ENCODE peak calls at places on chromosomes 2 and 18, in nine cellular contexts. One of them, this sample, is unnamed.

GRCh38 chr2:231925303-231926179 is 655 bp downstream of the NPPC start:
- DNase-seq in heart right ventricle: peak
- DNase-seq in mucosa of descending colon: peak
- DNase-seq in AG10803: peak
- DNase-seq in GM12865: peak
- DNase-seq in esophagus squamous epithelium: no peak
- DNase-seq in choroid plexus epithelial cell: peak
- DNase-seq in breast epithelium: peak
- DNase-seq in cardiac fibroblast: peak
- DNase-seq in this sample: peak

GRCh38 chr2:150587547-150588209 is 100.2 kb upstream of the RND3 start:
- DNase-seq in heart right ventricle: no peak
- DNase-seq in mucosa of descending colon: no peak
- DNase-seq in AG10803: peak
- DNase-seq in GM12865: no peak
- DNase-seq in esophagus squamous epithelium: no peak
- DNase-seq in choroid plexus epithelial cell: peak
- DNase-seq in breast epithelium: no peak
- DNase-seq in cardiac fibroblast: peak
- DNase-seq in this sample: no peak

GRCh38 chr2:36572054-36572751 is 25.8 kb downstream of the FEZ2 start:
- DNase-seq in heart right ventricle: no peak
- DNase-seq in mucosa of descending colon: no peak
- DNase-seq in AG10803: no peak
- DNase-seq in GM12865: no peak
- DNase-seq in esophagus squamous epithelium: no peak
- DNase-seq in choroid plexus epithelial cell: no peak
- DNase-seq in breast epithelium: no peak
- DNase-seq in cardiac fibroblast: no peak
- DNase-seq in this sample: no peak

GRCh38 chr2:84924173-84925106 is 19.0 kb downstream of the TMSB10 start:
- DNase-seq in heart right ventricle: peak
- DNase-seq in mucosa of descending colon: peak
- DNase-seq in AG10803: peak
- DNase-seq in GM12865: peak
- DNase-seq in esophagus squamous epithelium: no peak
- DNase-seq in choroid plexus epithelial cell: peak
- DNase-seq in breast epithelium: no peak
- DNase-seq in cardiac fibroblast: peak
- DNase-seq in this sample: no peak

GRCh38 chr2:231331533-231331932 is 64.0 kb upstream of the B3GNT7 start:
- DNase-seq in heart right ventricle: no peak
- DNase-seq in mucosa of descending colon: no peak
- DNase-seq in AG10803: no peak
- DNase-seq in GM12865: no peak
- DNase-seq in esophagus squamous epithelium: no peak
- DNase-seq in choroid plexus epithelial cell: no peak
- DNase-seq in breast epithelium: no peak
- DNase-seq in cardiac fibroblast: no peak
- DNase-seq in this sample: no peak

GRCh38 chr2:150410809-150411208 is 76.7 kb downstream of the RND3 start:
- DNase-seq in heart right ventricle: no peak
- DNase-seq in mucosa of descending colon: no peak
- DNase-seq in AG10803: peak
- DNase-seq in GM12865: no peak
- DNase-seq in esophagus squamous epithelium: no peak
- DNase-seq in choroid plexus epithelial cell: peak
- DNase-seq in breast epithelium: no peak
- DNase-seq in cardiac fibroblast: peak
- DNase-seq in this sample: peak

GRCh38 chr2:127275356-127275755 is 18.6 kb downstream of the ERCC3 start:
- DNase-seq in heart right ventricle: no peak
- DNase-seq in mucosa of descending colon: no peak
- DNase-seq in AG10803: no peak
- DNase-seq in GM12865: no peak
- DNase-seq in esophagus squamous epithelium: no peak
- DNase-seq in choroid plexus epithelial cell: no peak
- DNase-seq in breast epithelium: no peak
- DNase-seq in cardiac fibroblast: no peak
- DNase-seq in this sample: no peak

GRCh38 chr2:3368261-3368722 is 9.3 kb downstream of the EIPR1 start:
- DNase-seq in heart right ventricle: no peak
- DNase-seq in mucosa of descending colon: no peak
- DNase-seq in AG10803: no peak
- DNase-seq in GM12865: no peak
- DNase-seq in esophagus squamous epithelium: no peak
- DNase-seq in choroid plexus epithelial cell: no peak
- DNase-seq in breast epithelium: no peak
- DNase-seq in cardiac fibroblast: no peak
- DNase-seq in this sample: no peak

GRCh38 chr18:9477509-9477908 is 2.2 kb downstream of the RALBP1 start:
- DNase-seq in heart right ventricle: no peak
- DNase-seq in mucosa of descending colon: no peak
- DNase-seq in AG10803: no peak
- DNase-seq in GM12865: no peak
- DNase-seq in esophagus squamous epithelium: no peak
- DNase-seq in choroid plexus epithelial cell: no peak
- DNase-seq in breast epithelium: no peak
- DNase-seq in cardiac fibroblast: no peak
- DNase-seq in this sample: no peak
- H3K4me3 ChIP-seq in heart right ventricle: no peak
- H3K4me3 ChIP-seq in mucosa of descending colon: no peak
- H3K4me3 ChIP-seq in AG10803: no peak
- H3K4me3 ChIP-seq in GM12865: no peak
- H3K4me3 ChIP-seq in esophagus squamous epithelium: no peak
- H3K4me3 ChIP-seq in choroid plexus epithelial cell: no peak
- H3K4me3 ChIP-seq in breast epithelium: no peak
- H3K4me3 ChIP-seq in cardiac fibroblast: no peak
- H3K4me3 ChIP-seq in this sample: no peak

DNA sequence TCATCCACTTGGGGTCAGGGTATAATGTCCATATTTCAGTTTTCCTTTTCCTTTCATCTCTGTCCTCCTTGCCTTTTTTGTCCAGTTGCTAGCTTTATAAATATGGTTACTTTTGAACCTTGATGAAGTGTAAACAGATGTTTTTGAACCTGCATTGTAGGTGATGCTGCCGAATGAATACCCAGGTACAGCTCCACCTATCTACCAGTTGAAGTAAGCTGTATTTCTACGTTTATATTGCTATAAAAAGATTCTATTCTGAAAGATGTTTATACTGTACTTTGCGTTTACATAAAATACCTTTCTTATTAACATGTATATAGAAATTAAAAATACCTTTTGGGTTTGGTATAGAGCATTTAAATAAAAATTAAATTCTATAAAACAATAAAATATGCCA is 2.2 kb downstream of the IMPACT start:
- DNase-seq in heart right ventricle: no peak
- DNase-seq in mucosa of descending colon: no peak
- DNase-seq in AG10803: no peak
- DNase-seq in GM12865: no peak
- DNase-seq in esophagus squamous epithelium: no peak
- DNase-seq in choroid plexus epithelial cell: no peak
- DNase-seq in breast epithelium: no peak
- DNase-seq in cardiac fibroblast: no peak
- DNase-seq in this sample: no peak
- TF ChIP-seq CTCF in heart right ventricle: no peak
- TF ChIP-seq CTCF in mucosa of descending colon: no peak
- TF ChIP-seq CTCF in AG10803: no peak
- TF ChIP-seq CTCF in GM12865: no peak
- TF ChIP-seq CTCF in esophagus squamous epithelium: no peak
- TF ChIP-seq CTCF in choroid plexus epithelial cell: peak
- TF ChIP-seq CTCF in breast epithelium: no peak
- TF ChIP-seq CTCF in cardiac fibroblast: no peak
- TF ChIP-seq CTCF in this sample: peak

DNA sequence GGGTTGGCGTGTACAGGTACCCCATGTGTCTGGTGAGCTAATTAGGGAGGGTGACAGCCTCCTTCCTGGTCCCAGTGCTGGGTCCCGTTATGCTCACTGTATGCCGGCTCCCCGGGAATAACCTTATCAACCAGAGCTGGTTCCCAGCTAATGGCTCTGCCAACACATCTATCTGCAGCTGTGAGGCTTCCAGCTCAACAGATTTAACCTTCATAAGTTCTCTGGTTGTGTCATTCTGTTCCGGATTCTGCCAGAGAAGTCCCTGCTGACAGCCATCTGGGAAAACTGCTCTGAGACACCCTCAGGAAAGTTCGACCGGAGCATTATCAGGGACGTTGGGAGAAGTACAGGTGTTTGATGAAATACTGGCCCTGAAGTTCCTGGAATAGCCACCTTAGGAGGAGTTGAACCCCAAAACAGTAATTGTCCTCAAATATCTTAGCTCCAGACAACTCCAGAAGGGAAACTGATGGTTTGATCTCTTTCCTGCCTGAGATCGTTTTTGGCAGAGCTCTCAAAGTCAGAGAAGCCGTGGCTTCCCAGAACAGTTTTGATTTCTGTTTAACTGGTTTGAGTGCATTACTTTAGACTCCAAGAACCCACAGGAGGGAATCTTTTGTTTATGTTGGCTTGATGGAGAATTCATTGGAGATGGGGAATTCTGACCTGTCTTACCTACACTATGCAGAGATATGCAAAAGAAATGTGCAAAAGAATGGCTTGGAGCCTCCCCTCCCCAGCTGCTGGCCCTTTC is 39.4 kb upstream of the TXNDC2 start:
- DNase-seq in heart right ventricle: peak
- DNase-seq in mucosa of descending colon: no peak
- DNase-seq in AG10803: no peak
- DNase-seq in GM12865: no peak
- DNase-seq in esophagus squamous epithelium: no peak
- DNase-seq in choroid plexus epithelial cell: peak
- DNase-seq in breast epithelium: no peak
- DNase-seq in cardiac fibroblast: peak
- DNase-seq in this sample: peak
- H3K4me3 ChIP-seq in heart right ventricle: no peak
- H3K4me3 ChIP-seq in mucosa of descending colon: no peak
- H3K4me3 ChIP-seq in AG10803: no peak
- H3K4me3 ChIP-seq in GM12865: no peak
- H3K4me3 ChIP-seq in esophagus squamous epithelium: no peak
- H3K4me3 ChIP-seq in choroid plexus epithelial cell: no peak
- H3K4me3 ChIP-seq in breast epithelium: peak
- H3K4me3 ChIP-seq in cardiac fibroblast: no peak
- H3K4me3 ChIP-seq in this sample: no peak

GRCh38 chr18:27428120-27428519 is 243.0 kb upstream of the CHST9 start:
- DNase-seq in heart right ventricle: no peak
- DNase-seq in mucosa of descending colon: no peak
- DNase-seq in AG10803: no peak
- DNase-seq in GM12865: no peak
- DNase-seq in esophagus squamous epithelium: no peak
- DNase-seq in choroid plexus epithelial cell: peak
- DNase-seq in breast epithelium: no peak
- DNase-seq in cardiac fibroblast: no peak
- DNase-seq in this sample: no peak
- TF ChIP-seq CTCF in heart right ventricle: no peak
- TF ChIP-seq CTCF in mucosa of descending colon: no peak
- TF ChIP-seq CTCF in AG10803: no peak
- TF ChIP-seq CTCF in GM12865: no peak
- TF ChIP-seq CTCF in esophagus squamous epithelium: no peak
- TF ChIP-seq CTCF in choroid plexus epithelial cell: peak
- TF ChIP-seq CTCF in breast epithelium: no peak
- TF ChIP-seq CTCF in cardiac fibroblast: no peak
- TF ChIP-seq CTCF in this sample: peak

GRCh38 chr2:120612931-120613330 is 122.7 kb upstream of the GLI2 start:
- DNase-seq in heart right ventricle: no peak
- DNase-seq in mucosa of descending colon: no peak
- DNase-seq in AG10803: no peak
- DNase-seq in GM12865: no peak
- DNase-seq in esophagus squamous epithelium: no peak
- DNase-seq in choroid plexus epithelial cell: no peak
- DNase-seq in breast epithelium: no peak
- DNase-seq in cardiac fibroblast: no peak
- DNase-seq in this sample: no peak

GRCh38 chr2:120612471-120612870 is 123.2 kb upstream of the GLI2 start:
- DNase-seq in heart right ventricle: no peak
- DNase-seq in mucosa of descending colon: no peak
- DNase-seq in AG10803: no peak
- DNase-seq in GM12865: no peak
- DNase-seq in esophagus squamous epithelium: no peak
- DNase-seq in choroid plexus epithelial cell: no peak
- DNase-seq in breast epithelium: no peak
- DNase-seq in cardiac fibroblast: no peak
- DNase-seq in this sample: no peak

GRCh38 chr2:120613742-120614481 is 121.8 kb upstream of the GLI2 start:
- DNase-seq in heart right ventricle: no peak
- DNase-seq in mucosa of descending colon: no peak
- DNase-seq in AG10803: peak
- DNase-seq in GM12865: no peak
- DNase-seq in esophagus squamous epithelium: no peak
- DNase-seq in choroid plexus epithelial cell: peak
- DNase-seq in breast epithelium: no peak
- DNase-seq in cardiac fibroblast: peak
- DNase-seq in this sample: peak

GRCh38 chr2:120611016-120611415 is 124.7 kb upstream of the GLI2 start:
- DNase-seq in heart right ventricle: no peak
- DNase-seq in mucosa of descending colon: no peak
- DNase-seq in AG10803: no peak
- DNase-seq in GM12865: no peak
- DNase-seq in esophagus squamous epithelium: no peak
- DNase-seq in choroid plexus epithelial cell: no peak
- DNase-seq in breast epithelium: no peak
- DNase-seq in cardiac fibroblast: no peak
- DNase-seq in this sample: no peak

GRCh38 chr2:120611961-120612360 is 123.7 kb upstream of the GLI2 start:
- DNase-seq in heart right ventricle: no peak
- DNase-seq in mucosa of descending colon: no peak
- DNase-seq in AG10803: no peak
- DNase-seq in GM12865: no peak
- DNase-seq in esophagus squamous epithelium: no peak
- DNase-seq in choroid plexus epithelial cell: no peak
- DNase-seq in breast epithelium: no peak
- DNase-seq in cardiac fibroblast: no peak
- DNase-seq in this sample: no peak
- H3K4me3 ChIP-seq in heart right ventricle: no peak
- H3K4me3 ChIP-seq in mucosa of descending colon: no peak
- H3K4me3 ChIP-seq in AG10803: no peak
- H3K4me3 ChIP-seq in GM12865: no peak
- H3K4me3 ChIP-seq in esophagus squamous epithelium: no peak
- H3K4me3 ChIP-seq in choroid plexus epithelial cell: no peak
- H3K4me3 ChIP-seq in breast epithelium: no peak
- H3K4me3 ChIP-seq in cardiac fibroblast: no peak
- H3K4me3 ChIP-seq in this sample: no peak

DNA sequence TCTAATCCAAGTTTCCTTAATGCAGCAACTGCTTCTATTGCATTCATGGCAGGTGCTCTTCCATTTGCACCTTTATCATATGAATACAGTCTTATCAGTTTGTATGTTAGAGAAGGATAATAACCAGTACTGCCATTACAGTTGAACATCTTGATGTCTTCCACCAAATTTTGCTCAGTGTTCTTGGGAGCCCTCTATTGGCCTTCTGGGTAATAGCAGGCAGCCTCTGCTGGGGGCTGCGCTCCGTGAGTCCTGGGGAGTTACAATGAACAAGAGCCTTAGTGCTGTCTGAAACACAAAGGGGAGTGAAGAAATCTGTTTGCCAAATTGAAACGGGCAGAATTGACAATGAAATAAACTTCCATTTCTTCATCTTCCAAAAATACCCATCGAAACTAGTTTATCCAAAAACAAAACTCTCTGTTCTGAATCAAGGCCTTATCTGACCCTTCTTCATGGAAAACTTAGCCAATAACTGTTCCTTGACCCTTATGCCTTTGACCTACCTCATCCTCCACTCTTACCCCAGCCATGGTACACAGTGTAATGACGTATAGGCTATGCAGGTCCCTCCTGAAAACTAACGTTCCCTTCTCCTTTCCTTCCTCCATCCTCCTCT is 79.9 kb downstream of the ALK start:
- DNase-seq in heart right ventricle: peak
- DNase-seq in mucosa of descending colon: no peak
- DNase-seq in AG10803: peak
- DNase-seq in GM12865: peak
- DNase-seq in esophagus squamous epithelium: no peak
- DNase-seq in choroid plexus epithelial cell: peak
- DNase-seq in breast epithelium: no peak
- DNase-seq in cardiac fibroblast: peak
- DNase-seq in this sample: peak
- TF ChIP-seq CTCF in heart right ventricle: peak
- TF ChIP-seq CTCF in mucosa of descending colon: peak
- TF ChIP-seq CTCF in AG10803: peak
- TF ChIP-seq CTCF in GM12865: peak
- TF ChIP-seq CTCF in esophagus squamous epithelium: peak
- TF ChIP-seq CTCF in choroid plexus epithelial cell: peak
- TF ChIP-seq CTCF in breast epithelium: peak
- TF ChIP-seq CTCF in cardiac fibroblast: peak
- TF ChIP-seq CTCF in this sample: peak